ENCODE peak calls at places on chromosomes 3 and 15, in five cellular contexts. One of them, this sample, is unnamed.
A peak's percentile ranks its signal among the peaks of the same experiment; 100 is the strongest.

GRCh38 chr3:156681003-156681402 is 6.6 kb downstream of the TIPARP start:
- DNase-seq in NCI-H1694 treated with DMSO at 0.1 percent for 48 hours: no peak
- DNase-seq in WERI-Rb-1: peak; percentile 57
- DNase-seq in GM04504: peak; percentile 89
- DNase-seq in neural crest cell: no peak
- DNase-seq in this sample: no peak

GRCh38 chr3:194165619-194166018 is 29.7 kb downstream of the HES1 start:
- DNase-seq in GM04504: no peak
- DNase-seq in WERI-Rb-1: no peak
- DNase-seq in neural crest cell: no peak
- DNase-seq in NCI-H1694 treated with DMSO at 0.1 percent for 48 hours: no peak
- DNase-seq in this sample: no peak

GRCh38 chr15:43998607-43999006 is 171.8 kb downstream of the WDR76 start:
- DNase-seq in NCI-H1694 treated with DMSO at 0.1 percent for 48 hours: no peak
- DNase-seq in WERI-Rb-1: no peak
- DNase-seq in neural crest cell: no peak
- DNase-seq in GM04504: no peak
- DNase-seq in this sample: no peak

GRCh38 chr15:88493811-88494210 is 26.3 kb downstream of the MRPS11 start:
- DNase-seq in GM04504: no peak
- DNase-seq in WERI-Rb-1: peak; percentile 96
- DNase-seq in neural crest cell: no peak
- DNase-seq in NCI-H1694 treated with DMSO at 0.1 percent for 48 hours: no peak
- DNase-seq in this sample: no peak

GRCh38 chr3:37096292-37096691 is 78.1 kb downstream of the LRRFIP2 start:
- DNase-seq in NCI-H1694 treated with DMSO at 0.1 percent for 48 hours: no peak
- DNase-seq in WERI-Rb-1: no peak
- DNase-seq in GM04504: peak; percentile 53
- DNase-seq in neural crest cell: no peak
- DNase-seq in this sample: no peak

GRCh38 chr15:22845289-22845900 is 6.9 kb downstream of the NIPA2 start:
- DNase-seq in GM04504: no peak
- DNase-seq in neural crest cell: no peak
- DNase-seq in NCI-H1694 treated with DMSO at 0.1 percent for 48 hours: no peak
- DNase-seq in WERI-Rb-1: no peak
- DNase-seq in this sample: peak; percentile 54

GRCh38 chr15:83510001-83510400 is 62.9 kb downstream of the SH3GL3 start:
- DNase-seq in neural crest cell: no peak
- DNase-seq in NCI-H1694 treated with DMSO at 0.1 percent for 48 hours: no peak
- DNase-seq in WERI-Rb-1: no peak
- DNase-seq in GM04504: no peak
- DNase-seq in this sample: no peak

GRCh38 chr3:29978036-29978435 is 628.4 kb upstream of the TGFBR2 start:
- DNase-seq in NCI-H1694 treated with DMSO at 0.1 percent for 48 hours: no peak
- DNase-seq in neural crest cell: no peak
- DNase-seq in WERI-Rb-1: no peak
- DNase-seq in GM04504: no peak
- DNase-seq in this sample: no peak

GRCh38 chr15:59147666-59148065 is 42.7 kb downstream of the CCNB2 start:
- DNase-seq in GM04504: no peak
- DNase-seq in WERI-Rb-1: no peak
- DNase-seq in neural crest cell: no peak
- DNase-seq in NCI-H1694 treated with DMSO at 0.1 percent for 48 hours: no peak
- DNase-seq in this sample: no peak

GRCh38 chr15:49876401-49877038 is 242.5 kb downstream of the ATP8B4 start:
- DNase-seq in neural crest cell: no peak
- DNase-seq in GM04504: no peak
- DNase-seq in NCI-H1694 treated with DMSO at 0.1 percent for 48 hours: no peak
- DNase-seq in WERI-Rb-1: peak; percentile 11
- DNase-seq in this sample: no peak